ENCODE peak calls at places on chromosomes 3 and 15, in five cellular contexts. I is prostate gland, R is vagina, Q is stomach, H is HL-60. V is an unnamed sample.

GRCh38 chr15:74240002-74240568 is 4.0 kb downstream of the CCDC33 start:
- DNase-seq in R (no peak), I (peak; percentile 86), H (no peak), Q (peak; percentile 95), V (peak; percentile 88)

GRCh38 chr3:49411550-49411967 is 217 bp downstream of the RHOA start:
- DNase-seq in R (no peak), I (peak; percentile 40), Q (peak; percentile 66), H (peak; percentile 53), V (peak; percentile 63)

GRCh38 chr3:172848910-172849309 is 98.4 kb downstream of the ECT2 start:
- DNase-seq in H (no peak), I (no peak), Q (no peak), R (no peak), V (no peak)

GRCh38 chr3:89859738-89860137 is 752.3 kb downstream of the EPHA3 start:
- DNase-seq in Q (no peak), H (no peak), I (no peak), R (no peak), V (no peak)

GRCh38 chr15:79049416-79049815 is 41.2 kb downstream of the RASGRF1 start:
- DNase-seq in R (no peak), Q (no peak), I (no peak), H (no peak), V (peak; percentile 40)

GRCh38 chr3:56919137-56919796 is 117.5 kb upstream of the ARHGEF3 start:
- DNase-seq in Q (no peak), H (no peak), R (no peak), I (no peak), V (no peak)

GRCh38 chr3:33919312-33919711 is 120.9 kb downstream of the PDCD6IP start:
- DNase-seq in R (no peak), H (no peak), I (no peak), Q (no peak), V (no peak)

GRCh38 chr3:127799476-127800222 is 22.7 kb downstream of the MGLL start:
- DNase-seq in I (no peak), Q (no peak), H (no peak), R (no peak), V (no peak)

GRCh38 chr3:86942191-86942590 is 48.8 kb downstream of the VGLL3 start:
- DNase-seq in H (no peak), I (no peak), R (no peak), Q (no peak), V (no peak)

GRCh38 chr3:111989061-111989678 is 9.6 kb upstream of the TAGLN3 start:
- DNase-seq in I (no peak), Q (no peak), H (no peak), R (no peak), V (no peak)

GRCh38 chr15:40338921-40339620 is 1.7 kb downstream of the CCDC9B start:
- DNase-seq in Q (no peak), I (no peak), R (no peak), H (no peak), V (peak; percentile 39)

GRCh38 chr15:64013179-64014043 is 32.9 kb downstream of the DAPK2 start:
- DNase-seq in Q (peak; percentile 60), I (no peak), H (no peak), R (no peak), V (no peak)

GRCh38 chr3:51682079-51682478 is 11.0 kb downstream of the TEX264 start:
- DNase-seq in H (peak; percentile 60), Q (peak; percentile 56), R (no peak), I (peak; percentile 80), V (no peak)

GRCh38 chr3:170470063-170471006 is 51.7 kb downstream of the CLDN11 start:
- DNase-seq in Q (no peak), R (no peak), I (peak; percentile 21), H (no peak), V (no peak)

DNA sequence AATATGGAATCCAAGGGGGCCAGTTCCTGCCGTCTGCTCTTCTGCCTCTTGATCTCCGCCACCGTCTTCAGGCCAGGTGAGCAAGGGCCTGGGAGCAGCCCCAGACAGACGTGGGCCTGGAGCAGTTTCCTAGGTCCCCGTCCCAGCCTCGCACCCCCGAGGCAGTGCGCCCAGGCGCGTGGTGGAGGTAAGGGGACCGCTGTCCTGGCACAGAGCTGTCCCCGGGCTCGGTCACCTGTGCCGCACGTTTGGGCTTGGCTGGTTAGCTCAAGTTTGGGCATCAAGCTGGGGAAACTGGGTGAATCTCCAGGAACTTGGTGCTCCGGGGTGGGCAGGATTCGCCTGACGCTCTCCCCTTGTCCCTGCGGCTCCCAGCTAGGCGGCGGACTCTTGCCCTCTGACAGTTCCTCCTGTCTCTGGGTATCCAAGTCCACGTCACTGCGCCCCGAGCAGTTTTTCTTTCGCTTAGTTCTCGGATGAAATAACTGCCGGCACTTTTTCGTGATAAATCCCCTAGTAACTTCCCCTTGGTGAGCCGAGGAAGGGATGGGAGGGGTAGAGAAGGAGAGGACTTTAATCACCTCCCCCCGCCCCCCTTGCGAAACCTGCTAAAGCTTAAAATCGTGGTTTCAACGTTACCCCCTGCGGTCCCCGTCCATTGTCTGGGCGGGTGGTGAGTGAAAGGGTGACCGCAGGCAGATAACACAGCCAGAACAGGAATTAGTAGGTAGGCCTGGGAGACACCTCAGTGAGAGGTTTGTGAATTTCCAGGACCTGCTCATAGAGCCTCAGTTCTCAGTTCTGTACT is 901 bp downstream of the ALCAM start:
- DNase-seq in I (peak; percentile 61), H (peak; percentile 85), Q (peak; percentile 77), R (no peak), V (peak; percentile 79)
- TF ChIP-seq POLR2AphosphoS5 in I (no peak), H (peak; percentile 89), Q (peak; percentile 46), R (no peak), V (no peak)

GRCh38 chr3:39407773-39408492 is 1.4 kb downstream of the RPSA start:
- DNase-seq in H (peak; percentile 38), I (no peak), Q (no peak), R (no peak), V (no peak)

GRCh38 chr3:39409514-39410136 is 3.1 kb downstream of the RPSA start:
- DNase-seq in H (peak; percentile 24), R (no peak), I (no peak), Q (no peak), V (no peak)

GRCh38 chr3:39412668-39413260 is 6.2 kb downstream of the RPSA start:
- DNase-seq in R (no peak), I (no peak), Q (no peak), H (peak; percentile 38), V (no peak)

GRCh38 chr3:39408493-39409372 is 2.2 kb downstream of the RPSA start:
- DNase-seq in R (no peak), H (peak; percentile 45), I (no peak), Q (no peak), V (no peak)

DNA sequence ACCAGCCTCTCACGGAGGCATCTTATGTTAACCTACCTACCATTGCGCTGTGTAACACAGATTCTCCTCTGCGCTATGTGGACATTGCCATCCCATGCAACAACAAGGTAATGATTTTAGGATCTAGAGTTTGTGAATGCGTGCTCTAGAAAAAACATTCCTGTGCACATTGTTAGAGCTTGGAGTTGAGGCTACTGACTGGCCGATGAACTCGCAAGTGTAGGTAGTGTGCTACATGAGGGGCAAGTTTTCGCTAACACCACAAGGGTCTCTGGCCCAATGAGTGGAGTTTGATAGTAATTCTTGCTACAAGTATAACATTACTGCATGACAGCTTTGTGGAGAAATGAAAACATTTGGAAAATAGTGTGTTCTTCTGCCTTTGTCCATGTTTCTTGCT is 4.4 kb downstream of the RPSA start:
- DNase-seq in H (peak; percentile 35), I (no peak), R (no peak), Q (no peak), V (no peak)
- TF ChIP-seq POLR2AphosphoS5 in H (no peak), I (no peak), R (no peak), Q (no peak), V (no peak)

GRCh38 chr3:43345877-43346276 is 59.5 kb downstream of the SNRK start:
- DNase-seq in H (no peak), I (no peak), Q (no peak), R (no peak), V (no peak)
- TF ChIP-seq POLR2AphosphoS5 in H (no peak), I (no peak), Q (no peak), R (no peak), V (no peak)

DNA sequence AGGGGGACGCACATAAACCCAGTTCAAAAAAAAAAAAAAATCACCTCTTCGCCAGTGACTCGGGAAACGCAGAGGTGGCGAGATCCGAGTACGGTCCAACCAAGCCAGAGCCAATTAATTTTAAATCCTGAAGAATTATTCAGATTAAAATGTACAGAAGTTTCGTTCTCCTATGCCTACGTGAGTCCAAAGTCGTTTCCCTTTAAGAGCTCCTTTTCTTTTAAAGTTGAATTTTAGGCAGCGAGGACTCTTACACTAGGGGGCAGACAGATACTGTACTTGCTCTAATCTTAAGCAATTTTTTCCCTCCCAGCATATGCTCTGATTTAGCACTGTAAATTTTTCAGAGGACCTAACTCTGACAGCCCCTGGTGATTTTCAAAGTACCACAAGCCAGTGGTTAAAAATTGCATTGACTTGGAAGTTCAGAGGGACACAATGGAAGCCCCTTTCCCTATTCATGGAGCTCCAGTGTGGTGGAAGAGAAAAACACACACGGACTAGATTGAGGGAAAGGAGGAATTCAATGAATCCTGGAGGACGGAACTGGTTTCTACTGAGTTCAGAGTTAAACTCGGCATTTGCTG is 3.3 kb upstream of the NR2F2 start:
- DNase-seq in I (peak; percentile 64), Q (no peak), H (peak; percentile 73), R (no peak), V (no peak)
- TF ChIP-seq POLR2AphosphoS5 in I (peak; percentile 58), Q (peak; percentile 10), H (no peak), R (no peak), V (no peak)

GRCh38 chr3:134749802-134750553 is 45.1 kb upstream of the EPHB1 start:
- DNase-seq in H (no peak), R (peak; percentile 49), I (no peak), Q (no peak), V (no peak)

GRCh38 chr3:134753999-134754742 is 40.9 kb upstream of the EPHB1 start:
- DNase-seq in I (no peak), Q (no peak), H (no peak), R (peak; percentile 64), V (no peak)

GRCh38 chr3:134749174-134749573 is 45.9 kb upstream of the EPHB1 start:
- DNase-seq in H (no peak), Q (no peak), R (peak; percentile 70), I (no peak), V (no peak)

GRCh38 chr3:134752761-134753461 is 42.1 kb upstream of the EPHB1 start:
- DNase-seq in Q (no peak), H (no peak), I (no peak), R (peak; percentile 52), V (peak; percentile 20)

GRCh38 chr3:134751831-134752230 is 43.2 kb upstream of the EPHB1 start:
- DNase-seq in I (no peak), Q (no peak), R (no peak), H (no peak), V (no peak)
- TF ChIP-seq POLR2AphosphoS5 in I (no peak), Q (no peak), R (no peak), H (no peak), V (no peak)

DNA sequence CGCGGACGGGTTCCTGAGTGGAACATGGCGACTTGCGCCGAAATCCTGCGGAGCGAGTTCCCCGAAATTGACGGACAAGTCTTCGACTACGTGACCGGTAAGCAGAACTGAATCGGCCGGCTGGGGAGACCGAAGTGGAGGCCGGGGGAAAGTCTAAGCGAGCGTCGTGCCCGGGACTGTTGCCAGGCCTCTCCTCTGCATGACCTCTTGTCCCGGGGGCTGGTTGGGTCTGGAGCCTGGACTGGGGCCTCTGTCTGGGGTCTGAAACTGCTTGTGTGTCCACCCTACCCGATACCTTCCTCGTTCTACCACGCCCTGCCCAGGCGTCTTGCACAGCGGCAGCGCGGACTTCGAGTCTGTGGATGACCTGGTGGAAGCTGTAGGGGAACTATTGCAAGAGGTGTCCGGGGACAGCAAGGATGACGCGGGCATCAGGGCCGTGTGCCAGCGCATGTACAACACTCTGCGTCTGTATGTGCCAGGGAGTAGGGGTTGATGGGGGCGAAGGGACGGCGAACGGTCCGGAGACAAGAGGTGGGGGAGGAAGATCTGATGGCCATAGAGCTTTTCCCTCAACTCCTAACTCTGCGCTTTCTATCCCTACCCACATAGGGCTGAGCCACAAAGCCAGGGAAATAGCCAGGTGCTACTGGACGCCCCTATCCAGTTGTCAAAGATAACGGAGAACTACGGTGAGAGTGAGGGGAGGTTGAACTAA is at the start of gene ABCF3:
- DNase-seq in I (no peak), Q (no peak), H (no peak), R (no peak), V (peak; percentile 35)
- TF ChIP-seq POLR2AphosphoS5 in I (peak; percentile 48), Q (peak; percentile 69), H (peak; percentile 42), R (peak; percentile 92), V (peak; percentile 73)

V was measured in upper lobe of left lung.